ENCODE peak calls at places on chromosomes 6 and 20, in four cellular contexts. A is mesendoderm, Y is sigmoid colon, F is cardiac fibroblast. G is an unnamed sample.

GRCh38 chr20:33280775-33281174 is 2.2 kb upstream of the BPIFB1 start:
- DNase-seq in A (no peak), Y (no peak), F (no peak), G (no peak)

GRCh38 chr6:25750911-25751310 is 3.6 kb upstream of the SLC17A4 start:
- DNase-seq in F (no peak), A (no peak), Y (no peak), G (no peak)

GRCh38 chr20:39660251-39660650 is 698.1 kb downstream of the DHX35 start:
- DNase-seq in Y (no peak), A (no peak), F (peak; percentile 65), G (no peak)

GRCh38 chr20:16017656-16018055 is 555.6 kb downstream of the KIF16B start:
- DNase-seq in Y (no peak), F (no peak), A (no peak), G (no peak)

GRCh38 chr20:36431604-36432003 is 109.7 kb upstream of the MYL9 start:
- DNase-seq in F (no peak), Y (no peak), A (no peak), G (no peak)

GRCh38 chr20:48919336-48919881 is 2.1 kb upstream of the ARFGEF2 start:
- DNase-seq in Y (no peak), A (peak; percentile 46), F (no peak), G (no peak)

GRCh38 chr6:21392177-21392576 is 201.4 kb upstream of the SOX4 start:
- DNase-seq in A (no peak), Y (no peak), F (no peak), G (no peak)

GRCh38 chr6:163756079-163756478 is 341.6 kb downstream of the QKI start:
- DNase-seq in A (no peak), Y (no peak), F (no peak), G (no peak)

GRCh38 chr6:506508-506907 is 115.0 kb downstream of the IRF4 start:
- DNase-seq in A (no peak), F (no peak), Y (no peak), G (no peak)

GRCh38 chr6:52595000-52595795 is 18.3 kb upstream of the TRAM2 start:
- DNase-seq in Y (no peak), A (peak; percentile 63), F (peak; percentile 97), G (no peak)

GRCh38 chr6:54878705-54879104 is 32.1 kb downstream of the FAM83B start:
- DNase-seq in A (no peak), Y (no peak), F (peak; percentile 1), G (no peak)

GRCh38 chr6:163352011-163352685 is 62.4 kb upstream of the QKI start:
- DNase-seq in Y (no peak), A (peak; percentile 48), F (no peak), G (no peak)

GRCh38 chr6:51007237-51007636 is 188.6 kb downstream of the TFAP2B start:
- DNase-seq in Y (no peak), A (no peak), F (no peak), G (no peak)

GRCh38 chr6:95685817-95686216 is 108.5 kb downstream of the MANEA start:
- DNase-seq in F (no peak), A (peak; percentile 22), Y (no peak), G (no peak)

GRCh38 chr20:32780749-32781402 is 18.7 kb downstream of the DNMT3B start:
- DNase-seq in Y (no peak), F (no peak), A (peak; percentile 46), G (no peak)

GRCh38 chr6:40634429-40634828 is 47.3 kb upstream of the LRFN2 start:
- DNase-seq in Y (no peak), A (no peak), F (no peak), G (no peak)

GRCh38 chr6:19354181-19354580 is 483.0 kb upstream of the ID4 start:
- DNase-seq in Y (no peak), F (no peak), A (no peak), G (no peak)

GRCh38 chr6:24840187-24840586 is 41.5 kb upstream of the ARMH2 start:
- DNase-seq in F (no peak), Y (no peak), A (no peak), G (no peak)

GRCh38 chr20:326645-327031 is 1.3 kb downstream of the SOX12 start:
- DNase-seq in A (peak; percentile 63), F (peak; percentile 14), Y (peak; percentile 80), G (no peak)

GRCh38 chr6:84050408-84050807 is 16.8 kb downstream of the MRAP2 start:
- DNase-seq in F (no peak), Y (no peak), A (no peak), G (no peak)

GRCh38 chr6:19269341-19269898 is 567.8 kb upstream of the ID4 start:
- DNase-seq in A (no peak), F (no peak), Y (peak; percentile 56), G (no peak)

GRCh38 chr20:38430679-38431325 is 4.3 kb downstream of the SNHG17 start:
- DNase-seq in F (no peak), Y (no peak), A (no peak), G (no peak)

GRCh38 chr6:684831-685636 is 7.9 kb downstream of the EXOC2 start:
- DNase-seq in F (peak; percentile 76), Y (no peak), A (no peak), G (peak; percentile 12)

GRCh38 chr6:71537717-71538116 is 249.1 kb downstream of the OGFRL1 start:
- DNase-seq in A (no peak), Y (no peak), F (peak; percentile 66), G (no peak)

GRCh38 chr20:33995053-33995816 is 1.5 kb downstream of the RALY start:
- DNase-seq in A (peak; percentile 18), Y (no peak), F (peak; percentile 26), G (no peak)

GRCh38 chr6:1239805-1240204 is 72.1 kb upstream of the FOXQ1 start:
- DNase-seq in F (no peak), A (no peak), Y (no peak), G (no peak)

GRCh38 chr6:37725967-37726366 is 28.3 kb upstream of the MDGA1 start:
- DNase-seq in A (no peak), Y (no peak), F (no peak), G (no peak)

GRCh38 chr6:81331526-81331925 is 421.0 kb downstream of the TENT5A start:
- DNase-seq in F (peak; percentile 66), A (no peak), Y (no peak), G (no peak)

GRCh38 chr6:4591218-4591617 is 185.0 kb upstream of the CDYL start:
- DNase-seq in F (no peak), A (no peak), Y (no peak), G (no peak)

DNA sequence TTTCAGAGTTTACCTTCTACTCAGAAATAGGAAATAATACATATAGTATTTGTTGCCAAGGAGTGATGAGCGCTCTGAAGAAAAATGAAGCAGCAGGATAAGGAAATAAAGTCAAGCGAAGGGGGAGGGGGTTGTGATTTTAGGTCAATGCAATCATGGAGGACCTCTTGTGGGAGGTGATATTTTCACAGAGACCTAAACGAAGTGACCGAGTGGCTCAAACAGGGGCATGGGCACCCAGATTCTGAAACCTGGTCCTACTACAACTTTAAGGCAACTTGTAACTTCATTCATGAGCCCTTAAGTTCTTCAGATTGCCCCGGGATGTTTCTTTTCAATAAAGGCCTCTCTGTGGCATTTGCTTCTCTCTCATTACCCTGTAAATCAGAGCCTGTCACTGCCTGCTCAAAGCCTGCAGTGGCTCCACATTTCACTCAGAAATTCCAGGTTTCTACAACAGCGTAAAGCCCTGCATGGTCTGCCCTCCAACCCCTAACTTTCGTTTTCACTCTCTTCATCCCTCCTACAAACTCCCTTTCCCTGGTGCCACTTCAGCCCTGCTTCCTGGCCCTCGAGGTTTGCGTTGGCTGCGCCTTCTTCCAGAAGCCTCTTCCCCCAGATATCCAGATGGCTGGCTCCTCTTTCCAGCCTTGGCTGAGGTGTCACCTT is 162.7 kb downstream of the TBC1D7 start:
- DNase-seq in Y (no peak), A (no peak), F (no peak), G (no peak)
- H3K4me3 ChIP-seq in Y (no peak overlapping the region), A (no peak overlapping the region), F (no peak overlapping the region), G (no peak overlapping the region)

DNA sequence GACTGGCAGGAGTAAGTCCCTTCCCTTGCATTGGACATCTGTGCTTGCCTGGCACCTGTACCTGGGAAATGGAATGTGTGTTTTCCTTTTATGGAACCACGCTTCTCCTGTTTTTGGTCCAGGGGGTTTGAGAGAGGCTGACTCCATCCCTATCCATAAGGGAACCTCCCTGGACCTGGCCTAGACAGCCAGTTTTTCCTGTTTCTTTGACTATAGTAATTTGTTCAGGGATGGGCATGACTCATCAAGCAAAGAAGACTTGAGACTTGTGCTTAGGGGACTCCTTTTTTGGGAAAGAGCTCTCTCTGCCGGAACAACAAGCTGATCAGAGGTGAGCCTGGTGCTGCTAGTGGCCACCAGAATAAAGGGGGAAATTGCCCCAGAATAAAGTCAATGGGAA is 393.8 kb downstream of the CDH26 start:
- DNase-seq in Y (no peak), F (no peak), A (no peak), G (no peak)
- H3K4me3 ChIP-seq in Y (no peak overlapping the region), F (no peak overlapping the region), A (no peak overlapping the region), G (no peak overlapping the region)

DNA sequence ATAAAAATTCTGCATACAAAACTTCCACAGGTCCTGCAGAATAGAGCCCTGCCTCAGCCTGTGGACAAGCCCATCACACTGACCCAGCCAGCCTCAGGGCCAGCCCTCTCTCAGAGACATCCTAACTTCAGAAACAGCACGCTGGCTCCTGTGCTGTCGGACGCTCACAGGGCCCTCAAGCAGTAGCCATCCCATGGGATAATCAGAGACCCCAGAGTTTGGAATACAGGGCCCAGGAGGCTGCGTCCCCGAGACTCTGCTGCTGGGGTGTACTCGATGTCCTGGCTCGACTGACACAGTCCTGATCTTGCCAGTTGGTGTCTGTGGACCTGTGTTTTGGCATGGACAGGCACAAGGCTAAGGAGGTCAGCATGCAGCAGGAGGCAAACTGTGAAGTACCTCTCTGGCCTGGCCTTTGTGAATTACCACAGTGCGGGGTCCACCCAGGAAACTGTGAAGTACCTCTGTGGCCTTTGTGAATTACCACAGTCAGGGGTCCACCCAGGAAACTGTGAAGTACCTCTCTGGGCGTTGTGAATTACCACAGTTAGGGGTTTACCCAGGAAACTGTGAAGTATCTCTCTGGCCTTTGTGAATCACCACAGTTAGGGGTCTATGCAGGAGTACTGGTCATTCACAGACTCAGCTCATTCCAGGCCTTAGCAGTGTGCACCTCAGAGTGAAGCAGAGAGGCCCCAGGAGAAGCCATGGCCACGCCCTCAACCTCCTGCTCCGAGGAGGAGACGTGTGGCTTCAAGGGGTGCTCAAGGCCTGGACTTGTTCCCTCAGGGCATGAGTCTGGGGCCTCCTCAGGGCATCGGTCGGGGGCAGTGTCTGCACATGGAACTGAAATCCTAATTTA is 212.4 kb downstream of the SYNDIG1 start:
- DNase-seq in Y (peak; percentile 55), A (no peak), F (no peak), G (no peak)
- H3K4me3 ChIP-seq in Y (no peak overlapping the region), A (no peak overlapping the region), F (no peak overlapping the region), G (no peak overlapping the region)

GRCh38 chr20:4220352-4220751 is 205.0 kb upstream of the RNF24 start:
- DNase-seq in F (no peak), Y (no peak), A (no peak), G (no peak)

GRCh38 chr20:4220756-4221155 is 205.4 kb upstream of the RNF24 start:
- DNase-seq in Y (no peak), F (no peak), A (no peak), G (no peak)

GRCh38 chr20:4216866-4217265 is 201.5 kb upstream of the RNF24 start:
- DNase-seq in A (no peak), F (no peak), Y (no peak), G (no peak)

GRCh38 chr20:4216142-4216735 is 200.9 kb upstream of the RNF24 start:
- DNase-seq in F (no peak), Y (peak; percentile 12), A (no peak), G (no peak)

GRCh38 chr20:4217349-4217761 is 202.0 kb upstream of the RNF24 start:
- DNase-seq in F (no peak), Y (no peak), A (peak; percentile 68), G (no peak)
- H3K4me3 ChIP-seq in F (no peak overlapping the region), Y (no peak overlapping the region), A (no peak overlapping the region), G (no peak overlapping the region)

G was measured in HFF-Myc.